ENCODE peak calls at places on chromosomes 13 and 19, in four cellular contexts. D, Q, Y and W are unnamed samples.

GRCh38 chr13:50969691-50970090 is 60.1 kb downstream of the RNASEH2B start:
- DNase-seq in Q (no peak), Y (no peak), D (no peak), W (no peak)

GRCh38 chr13:107370036-107370785 is 802.3 kb upstream of the ARGLU1 start:
- DNase-seq in Y (no peak), D (no peak), Q (no peak), W (no peak)

GRCh38 chr19:29014857-29015436 is 198.0 kb downstream of the UQCRFS1 start:
- DNase-seq in Q (no peak), D (no peak), Y (no peak), W (no peak)

GRCh38 chr13:110625771-110626321 is 10.5 kb downstream of the NAXD start:
- DNase-seq in Y (no peak), D (no peak), Q (no peak), W (no peak)

GRCh38 chr19:55474269-55475265 is 1.9 kb upstream of the ZNF628 start:
- DNase-seq in Y (no peak), D (no peak), Q (no peak), W (no peak)

GRCh38 chr13:42266464-42266863 is 5.5 kb upstream of the AKAP11 start:
- DNase-seq in D (no peak), Q (no peak), Y (no peak), W (no peak)

GRCh38 chr19:46821512-46822359 is 28.9 kb downstream of the AP2S1 start:
- DNase-seq in D (peak; percentile 49), Q (peak; percentile 20), Y (no peak), W (peak; percentile 40)

GRCh38 chr19:681029-681626 is 4.9 kb downstream of the FSTL3 start:
- DNase-seq in Y (no peak), D (no peak), Q (no peak), W (peak; percentile 55)

GRCh38 chr19:16113727-16114126 is 2.0 kb downstream of the RAB8A start:
- DNase-seq in Q (no peak), D (no peak), Y (no peak), W (no peak)

GRCh38 chr13:70874646-70875045 is 766.4 kb upstream of the KLHL1 start:
- DNase-seq in Y (no peak), Q (no peak), D (no peak), W (no peak)

GRCh38 chr19:21569497-21569870 is 64.1 kb downstream of the ZNF429 start:
- DNase-seq in D (peak; percentile 74), Y (peak; percentile 49), Q (no peak), W (peak; percentile 54)

GRCh38 chr13:99432637-99433542 is 68.4 kb upstream of the TM9SF2 start:
- DNase-seq in Y (peak; percentile 61), D (peak; percentile 70), Q (peak; percentile 65), W (peak; percentile 65)

GRCh38 chr13:25503856-25504255 is 132.1 kb downstream of the ATP8A2 start:
- DNase-seq in Y (no peak), D (no peak), Q (no peak), W (no peak)

GRCh38 chr19:38199340-38199739 is 24.7 kb downstream of the DPF1 start:
- DNase-seq in D (no peak), Y (no peak), Q (no peak), W (no peak)

GRCh38 chr19:38657633-38658222 is 10.3 kb downstream of the ACTN4 start:
- DNase-seq in Y (no peak), Q (no peak), D (no peak), W (no peak)

GRCh38 chr19:18589380-18590272 is 1.0 kb downstream of the REX1BD start:
- DNase-seq in Y (peak; percentile 67), Q (peak; percentile 75), D (peak; percentile 70), W (peak; percentile 66)

GRCh38 chr13:29707876-29708543 is 112.5 kb upstream of the SLC7A1 start:
- DNase-seq in Y (no peak), D (no peak), Q (peak; percentile 26), W (no peak)

GRCh38 chr19:13260883-13261653 is 110.9 kb downstream of the IER2 start:
- DNase-seq in D (no peak), Y (peak; percentile 14), Q (no peak), W (no peak)

GRCh38 chr13:36157475-36157874 is 26.3 kb upstream of the DCLK1 start:
- DNase-seq in D (no peak), Y (no peak), Q (no peak), W (no peak)

GRCh38 chr13:110350509-110350908 is 43.4 kb downstream of the COL4A2 start:
- DNase-seq in Y (no peak), D (peak; percentile 62), Q (no peak), W (no peak)

GRCh38 chr19:996051-996838 is 4.0 kb upstream of the GRIN3B start:
- DNase-seq in Q (no peak), D (no peak), Y (no peak), W (no peak)

GRCh38 chr13:101346942-101347728 is 69.2 kb downstream of the NALCN start:
- DNase-seq in D (no peak), Q (no peak), Y (no peak), W (no peak)

GRCh38 chr13:21338156-21338555 is 120.9 kb downstream of the ZDHHC20 start:
- DNase-seq in D (no peak), Q (no peak), Y (no peak), W (no peak)

GRCh38 chr19:50750010-50750409 is 20.3 kb upstream of the GPR32 start:
- DNase-seq in D (no peak), Q (no peak), Y (no peak), W (no peak)

GRCh38 chr19:44684892-44685847 is 13.8 kb upstream of the CEACAM16 start:
- DNase-seq in Y (no peak), D (no peak), Q (peak; percentile 69), W (no peak)

GRCh38 chr13:41577437-41577836 is 120.1 kb downstream of the RGCC start:
- DNase-seq in Q (peak; percentile 42), Y (peak; percentile 85), D (peak; percentile 65), W (peak; percentile 36)

GRCh38 chr13:29935309-29935981 is 85.0 kb upstream of the UBL3 start:
- DNase-seq in Y (no peak), Q (no peak), D (no peak), W (no peak)

GRCh38 chr13:99367106-99367616 is 60.0 kb upstream of the GPR183 start:
- DNase-seq in D (no peak), Q (no peak), Y (no peak), W (no peak)

GRCh38 chr13:93304868-93305613 is 78.4 kb downstream of the GPC6 start:
- DNase-seq in D (no peak), Y (no peak), Q (no peak), W (no peak)

GRCh38 chr13:31790992-31791391 is 51.7 kb downstream of the RXFP2 start:
- DNase-seq in D (no peak), Y (no peak), Q (no peak), W (no peak)

GRCh38 chr13:97945792-97946419 is 7.6 kb upstream of the IPO5 start:
- DNase-seq in Y (no peak), Q (no peak), D (no peak), W (no peak)

GRCh38 chr19:1079566-1080111 is 12.7 kb downstream of the ARHGAP45 start:
- DNase-seq in D (no peak), Q (no peak), Y (no peak), W (no peak)

GRCh38 chr13:105346141-105346766 is 1189.2 kb downstream of the EFNB2 start:
- DNase-seq in Q (no peak), Y (no peak), D (no peak), W (no peak)

GRCh38 chr13:80113714-80114454 is 227.0 kb downstream of the SPRY2 start:
- DNase-seq in D (no peak), Y (no peak), Q (no peak), W (no peak)

GRCh38 chr19:53988981-53989380 is 2.5 kb upstream of the CACNG6 start:
- DNase-seq in Y (no peak), D (no peak), Q (no peak), W (no peak)

GRCh38 chr13:106484084-106484754 is 51.2 kb downstream of the EFNB2 start:
- DNase-seq in Y (no peak), Q (no peak), D (no peak), W (no peak)

GRCh38 chr19:49442354-49442753 is 1.0 kb upstream of the SLC17A7 start:
- DNase-seq in Q (peak; percentile 73), Y (peak; percentile 67), D (peak; percentile 65), W (peak; percentile 45)

GRCh38 chr13:24119593-24120508 is 40.7 kb upstream of the SPATA13 start:
- DNase-seq in Y (no peak), D (no peak), Q (no peak), W (no peak)
- H3K4me3 ChIP-seq in Y (no peak overlapping the region), D (no peak overlapping the region), Q (no peak overlapping the region), W (no peak overlapping the region)

DNA sequence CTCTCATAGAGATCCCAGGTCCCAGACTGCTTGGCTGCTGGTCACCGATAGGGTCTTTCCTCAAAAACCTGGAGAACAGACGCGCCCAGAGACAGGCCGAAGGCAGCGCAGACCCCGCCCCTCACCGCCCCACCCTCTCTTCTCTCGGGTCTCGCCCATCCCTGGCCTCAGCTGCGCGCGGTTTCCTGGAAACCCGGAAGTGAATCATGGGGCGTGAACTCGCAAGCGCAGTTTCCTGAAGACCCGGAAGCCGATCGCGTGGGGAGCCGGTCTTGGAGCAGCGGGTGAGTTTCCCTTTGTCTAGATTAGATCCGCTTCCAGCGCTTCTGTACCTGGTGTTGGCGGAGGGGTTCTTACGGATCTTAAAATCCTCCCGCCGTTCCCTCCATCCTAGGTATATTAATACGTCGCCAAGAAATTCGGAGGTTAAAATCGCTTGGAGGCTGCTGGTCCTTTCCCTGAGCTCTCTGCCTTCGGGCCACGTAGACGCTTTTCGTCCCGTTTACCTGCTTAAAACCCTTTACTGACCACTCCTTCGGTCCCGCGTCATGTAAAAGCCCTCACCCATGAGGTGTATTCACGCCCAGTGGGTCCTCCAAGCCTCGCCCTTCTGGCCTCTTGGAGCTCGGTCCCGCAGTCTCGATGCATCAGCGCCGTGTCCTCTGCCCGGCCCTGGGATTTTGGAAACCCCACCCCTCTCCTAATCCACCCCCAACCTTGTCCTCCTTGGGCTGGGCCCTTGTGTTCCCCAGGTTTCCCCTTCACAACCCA is at the start of gene ZNF578:
- DNase-seq in D (peak; percentile 91), Y (peak; percentile 35), Q (peak; percentile 87), W (peak; percentile 84)
- H3K4me1 ChIP-seq in D (peaks cover 6% of the 10 kb centered on the region), Y (peaks cover 7% of the 10 kb centered on the region), Q (no peaks in the 10 kb centered on the region), W (peaks cover 17% of the 10 kb centered on the region)

DNA sequence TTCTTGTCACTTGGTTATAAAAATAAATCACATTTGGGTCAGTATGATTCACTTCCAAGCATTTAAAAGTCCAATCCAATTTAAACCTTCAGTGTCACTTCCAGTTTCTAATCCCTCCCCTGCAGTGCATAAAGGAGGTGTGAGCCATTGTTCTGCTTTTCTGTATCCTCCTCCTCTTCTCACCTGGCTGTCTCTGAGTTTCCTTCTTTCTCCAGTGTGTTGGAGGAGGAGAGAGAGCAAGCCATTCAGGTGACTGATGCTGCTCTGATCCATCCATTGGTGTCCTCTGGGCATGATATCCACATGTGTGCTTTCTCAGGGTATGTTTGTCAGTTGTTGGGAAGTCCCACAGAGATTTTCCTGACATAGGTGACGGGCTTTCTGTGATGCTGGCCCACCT is 1.2 kb downstream of the NUDT15 start:
- DNase-seq in D (no peak), Y (no peak), Q (no peak), W (no peak)
- H3K4me3 ChIP-seq in D (no peak overlapping the region), Y (no peak overlapping the region), Q (no peak overlapping the region), W (peak overlapping the region; percentile 79)

DNA sequence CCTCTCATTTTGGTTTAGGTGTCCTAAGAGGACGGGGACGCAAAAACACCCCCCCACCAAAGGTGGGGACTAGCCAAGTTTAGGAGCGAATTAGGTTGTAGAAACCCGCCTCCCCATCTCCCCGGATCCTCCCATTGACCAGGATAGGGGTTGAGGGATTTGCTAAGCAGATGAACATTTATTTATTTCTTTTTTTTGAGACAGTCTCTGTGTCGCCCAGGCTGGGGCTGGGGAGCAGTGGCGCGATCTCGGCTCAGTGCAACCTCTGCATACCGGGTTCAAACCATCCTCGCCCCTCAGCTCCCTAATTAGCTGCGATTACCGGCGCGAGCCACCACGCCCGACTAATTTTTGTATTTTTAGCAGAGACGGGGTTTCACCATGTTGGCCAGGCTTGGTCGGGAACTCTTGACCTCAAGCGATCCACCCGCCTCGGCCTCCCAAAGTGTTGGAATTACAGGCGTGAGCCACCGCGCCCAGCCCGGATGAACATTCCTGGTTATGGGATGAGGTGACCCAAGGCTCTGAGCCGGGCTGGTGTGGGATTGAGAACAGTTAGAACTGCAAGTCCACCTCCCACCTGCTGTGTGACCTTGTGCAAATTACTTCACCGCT is 934 bp downstream of the PPP2R1A start:
- DNase-seq in Y (peak; percentile 41), D (peak; percentile 45), Q (peak; percentile 58), W (no peak)
- H3K4me1 ChIP-seq in Y (peaks cover 62% of the 10 kb centered on the region), D (peaks cover 58% of the 10 kb centered on the region), Q (peaks cover 8% of the 10 kb centered on the region), W (peaks cover 68% of the 10 kb centered on the region)